ENCODE peak calls at places on chromosomes 16 and 17, in ten cellular contexts. One of them, this sample, is unnamed. For H3K9me3, the result is how much of the 10 kb centered on the place peaks cover.

GRCh38 chr16:13630292-13630850 is 289.6 kb upstream of the ERCC4 start:
- DNase-seq in stomach: no peak
- DNase-seq in IMR-90: no peak
- DNase-seq in breast epithelium: no peak
- DNase-seq in body of pancreas: no peak
- DNase-seq in hepatocyte: no peak
- DNase-seq in CD4-positive, alpha-beta T cell: no peak
- DNase-seq in SK-N-SH: no peak
- DNase-seq in left lung: no peak
- DNase-seq in CD8-positive, alpha-beta T cell: no peak
- DNase-seq in this sample: no peak

GRCh38 chr16:49183911-49184310 is 97.7 kb downstream of the CBLN1 start:
- DNase-seq in stomach: no peak
- DNase-seq in IMR-90: no peak
- DNase-seq in breast epithelium: no peak
- DNase-seq in body of pancreas: no peak
- DNase-seq in hepatocyte: peak
- DNase-seq in CD4-positive, alpha-beta T cell: no peak
- DNase-seq in SK-N-SH: peak
- DNase-seq in left lung: no peak
- DNase-seq in CD8-positive, alpha-beta T cell: no peak
- DNase-seq in this sample: no peak

GRCh38 chr16:87765473-87765775 is 362 bp downstream of the KLHDC4 start:
- DNase-seq in stomach: no peak
- DNase-seq in IMR-90: peak
- DNase-seq in breast epithelium: no peak
- DNase-seq in body of pancreas: no peak
- DNase-seq in hepatocyte: no peak
- DNase-seq in CD4-positive, alpha-beta T cell: peak
- DNase-seq in SK-N-SH: peak
- DNase-seq in left lung: no peak
- DNase-seq in CD8-positive, alpha-beta T cell: peak
- DNase-seq in this sample: peak

GRCh38 chr17:78883090-78883532 is 19.9 kb downstream of the CEP295NL start:
- DNase-seq in stomach: peak
- DNase-seq in IMR-90: peak
- DNase-seq in breast epithelium: peak
- DNase-seq in body of pancreas: peak
- DNase-seq in hepatocyte: peak
- DNase-seq in CD4-positive, alpha-beta T cell: no peak
- DNase-seq in SK-N-SH: peak
- DNase-seq in left lung: peak
- DNase-seq in CD8-positive, alpha-beta T cell: no peak
- DNase-seq in this sample: peak

GRCh38 chr16:30904114-30904780 is 7.8 kb downstream of the CTF1 start:
- DNase-seq in stomach: no peak
- DNase-seq in IMR-90: no peak
- DNase-seq in breast epithelium: no peak
- DNase-seq in body of pancreas: no peak
- DNase-seq in hepatocyte: peak
- DNase-seq in CD4-positive, alpha-beta T cell: no peak
- DNase-seq in SK-N-SH: no peak
- DNase-seq in left lung: peak
- DNase-seq in CD8-positive, alpha-beta T cell: no peak
- DNase-seq in this sample: no peak

GRCh38 chr17:17540278-17540906 is 44.2 kb upstream of the RASD1 start:
- DNase-seq in stomach: no peak
- DNase-seq in IMR-90: no peak
- DNase-seq in breast epithelium: no peak
- DNase-seq in body of pancreas: no peak
- DNase-seq in hepatocyte: no peak
- DNase-seq in CD4-positive, alpha-beta T cell: no peak
- DNase-seq in SK-N-SH: peak
- DNase-seq in left lung: peak
- DNase-seq in CD8-positive, alpha-beta T cell: no peak
- DNase-seq in this sample: no peak

GRCh38 chr16:82456683-82457082 is 170.1 kb upstream of the CDH13 start:
- DNase-seq in stomach: peak
- DNase-seq in IMR-90: peak
- DNase-seq in breast epithelium: peak
- DNase-seq in body of pancreas: peak
- DNase-seq in hepatocyte: peak
- DNase-seq in CD4-positive, alpha-beta T cell: no peak
- DNase-seq in SK-N-SH: peak
- DNase-seq in left lung: no peak
- DNase-seq in CD8-positive, alpha-beta T cell: peak
- DNase-seq in this sample: peak

GRCh38 chr16:9135797-9136196 is 44.4 kb downstream of the HAPSTR1 start:
- DNase-seq in stomach: no peak
- DNase-seq in IMR-90: no peak
- DNase-seq in breast epithelium: no peak
- DNase-seq in body of pancreas: no peak
- DNase-seq in hepatocyte: no peak
- DNase-seq in CD4-positive, alpha-beta T cell: no peak
- DNase-seq in SK-N-SH: no peak
- DNase-seq in left lung: no peak
- DNase-seq in CD8-positive, alpha-beta T cell: no peak
- DNase-seq in this sample: peak

GRCh38 chr17:63133489-63133888 is 167.5 kb downstream of the TANC2 start:
- DNase-seq in stomach: no peak
- DNase-seq in IMR-90: no peak
- DNase-seq in breast epithelium: no peak
- DNase-seq in body of pancreas: no peak
- DNase-seq in hepatocyte: no peak
- DNase-seq in CD4-positive, alpha-beta T cell: no peak
- DNase-seq in SK-N-SH: no peak
- DNase-seq in left lung: no peak
- DNase-seq in CD8-positive, alpha-beta T cell: no peak
- DNase-seq in this sample: no peak

GRCh38 chr17:54172654-54173316 is 350.1 kb downstream of the KIF2B start:
- DNase-seq in stomach: no peak
- DNase-seq in IMR-90: no peak
- DNase-seq in breast epithelium: no peak
- DNase-seq in body of pancreas: peak
- DNase-seq in hepatocyte: peak
- DNase-seq in CD4-positive, alpha-beta T cell: no peak
- DNase-seq in SK-N-SH: no peak
- DNase-seq in left lung: no peak
- DNase-seq in CD8-positive, alpha-beta T cell: no peak
- DNase-seq in this sample: no peak

GRCh38 chr17:73841431-73842060 is 197.3 kb upstream of the SDK2 start:
- DNase-seq in stomach: no peak
- DNase-seq in IMR-90: no peak
- DNase-seq in breast epithelium: no peak
- DNase-seq in body of pancreas: no peak
- DNase-seq in hepatocyte: peak
- DNase-seq in CD4-positive, alpha-beta T cell: peak
- DNase-seq in SK-N-SH: peak
- DNase-seq in left lung: no peak
- DNase-seq in CD8-positive, alpha-beta T cell: no peak
- DNase-seq in this sample: no peak

GRCh38 chr17:882827-883585 is 96.6 kb downstream of the NXN start:
- DNase-seq in stomach: peak
- DNase-seq in IMR-90: peak
- DNase-seq in breast epithelium: no peak
- DNase-seq in body of pancreas: peak
- DNase-seq in hepatocyte: peak
- DNase-seq in CD4-positive, alpha-beta T cell: no peak
- DNase-seq in SK-N-SH: no peak
- DNase-seq in left lung: no peak
- DNase-seq in CD8-positive, alpha-beta T cell: no peak
- DNase-seq in this sample: no peak

DNA sequence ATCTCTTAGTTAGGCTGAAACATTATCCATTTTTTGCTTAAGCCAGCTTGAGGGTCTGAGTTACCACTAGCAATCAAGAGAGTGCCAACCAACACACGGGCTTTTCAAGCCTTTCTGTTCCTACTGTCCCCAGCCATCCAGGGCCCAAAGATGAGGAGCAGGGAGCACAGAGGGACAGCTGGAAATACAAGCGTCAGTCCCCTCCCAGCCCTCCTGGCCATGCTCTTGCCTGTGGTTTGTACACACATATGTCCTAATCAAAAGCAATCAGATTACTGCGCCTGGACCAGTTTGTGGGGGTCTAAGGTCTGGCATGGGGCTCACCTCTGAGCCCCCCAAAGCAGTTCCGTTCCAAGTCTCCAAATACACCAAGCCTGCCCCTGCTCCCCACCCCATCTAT is 3.5 kb downstream of the CORO7 start:
- DNase-seq in stomach: no peak
- DNase-seq in IMR-90: no peak
- DNase-seq in breast epithelium: no peak
- DNase-seq in body of pancreas: no peak
- DNase-seq in hepatocyte: no peak
- DNase-seq in CD4-positive, alpha-beta T cell: no peak
- DNase-seq in SK-N-SH: no peak
- DNase-seq in left lung: no peak
- DNase-seq in CD8-positive, alpha-beta T cell: no peak
- DNase-seq in this sample: no peak
- TF ChIP-seq CTCF in stomach: no peak
- TF ChIP-seq CTCF in IMR-90: no peak
- TF ChIP-seq CTCF in breast epithelium: no peak
- TF ChIP-seq CTCF in body of pancreas: no peak
- TF ChIP-seq CTCF in hepatocyte: no peak
- TF ChIP-seq CTCF in CD4-positive, alpha-beta T cell: no peak
- TF ChIP-seq CTCF in SK-N-SH: no peak
- TF ChIP-seq CTCF in left lung: no peak
- TF ChIP-seq CTCF in CD8-positive, alpha-beta T cell: no peak
- TF ChIP-seq CTCF in this sample: no peak

DNA sequence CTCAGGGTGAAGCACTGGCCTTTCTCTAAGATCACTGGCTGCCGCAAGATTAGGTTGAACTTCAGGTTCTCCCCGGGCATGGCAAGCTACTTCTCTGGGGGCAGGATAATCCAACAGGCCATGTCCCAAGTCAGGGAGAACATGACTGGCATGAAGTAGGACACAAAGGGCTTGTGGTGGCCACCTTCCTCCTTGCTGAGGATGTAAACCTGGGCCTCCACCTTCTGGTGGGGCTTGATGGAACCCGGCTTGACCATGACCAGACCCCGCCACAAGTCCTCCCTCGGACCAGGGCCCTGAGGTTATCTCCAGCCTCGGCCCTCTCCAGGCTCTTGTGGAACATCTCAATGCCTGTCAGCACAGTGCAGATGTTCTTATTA is 211.1 kb upstream of the WSB1 start:
- DNase-seq in stomach: no peak
- DNase-seq in IMR-90: no peak
- DNase-seq in breast epithelium: no peak
- DNase-seq in body of pancreas: no peak
- DNase-seq in hepatocyte: no peak
- DNase-seq in CD4-positive, alpha-beta T cell: no peak
- DNase-seq in SK-N-SH: no peak
- DNase-seq in left lung: no peak
- DNase-seq in CD8-positive, alpha-beta T cell: no peak
- DNase-seq in this sample: no peak
- H3K9me3 ChIP-seq in stomach: under half
- H3K9me3 ChIP-seq in IMR-90: under half
- H3K9me3 ChIP-seq in breast epithelium: under half
- H3K9me3 ChIP-seq in body of pancreas: under half
- H3K9me3 ChIP-seq in hepatocyte: under half
- H3K9me3 ChIP-seq in CD4-positive, alpha-beta T cell: under half
- H3K9me3 ChIP-seq in SK-N-SH: under half
- H3K9me3 ChIP-seq in left lung: under half
- H3K9me3 ChIP-seq in CD8-positive, alpha-beta T cell: under half
- H3K9me3 ChIP-seq in this sample: under half

GRCh38 chr16:51374346-51374745 is 223.3 kb upstream of the SALL1 start:
- DNase-seq in stomach: no peak
- DNase-seq in IMR-90: peak
- DNase-seq in breast epithelium: no peak
- DNase-seq in body of pancreas: no peak
- DNase-seq in hepatocyte: no peak
- DNase-seq in CD4-positive, alpha-beta T cell: no peak
- DNase-seq in SK-N-SH: no peak
- DNase-seq in left lung: no peak
- DNase-seq in CD8-positive, alpha-beta T cell: no peak
- DNase-seq in this sample: no peak
- TF ChIP-seq CTCF in stomach: no peak
- TF ChIP-seq CTCF in IMR-90: no peak
- TF ChIP-seq CTCF in breast epithelium: no peak
- TF ChIP-seq CTCF in body of pancreas: no peak
- TF ChIP-seq CTCF in hepatocyte: no peak
- TF ChIP-seq CTCF in CD4-positive, alpha-beta T cell: no peak
- TF ChIP-seq CTCF in SK-N-SH: no peak
- TF ChIP-seq CTCF in left lung: no peak
- TF ChIP-seq CTCF in CD8-positive, alpha-beta T cell: no peak
- TF ChIP-seq CTCF in this sample: no peak

GRCh38 chr16:35562919-35563318 is 2103.5 kb downstream of the TP53TG3F start:
- DNase-seq in stomach: no peak
- DNase-seq in IMR-90: no peak
- DNase-seq in breast epithelium: no peak
- DNase-seq in body of pancreas: no peak
- DNase-seq in hepatocyte: no peak
- DNase-seq in CD4-positive, alpha-beta T cell: no peak
- DNase-seq in SK-N-SH: no peak
- DNase-seq in left lung: no peak
- DNase-seq in CD8-positive, alpha-beta T cell: no peak
- DNase-seq in this sample: no peak

GRCh38 chr16:35565626-35566025 is 2106.2 kb downstream of the TP53TG3F start:
- DNase-seq in stomach: no peak
- DNase-seq in IMR-90: no peak
- DNase-seq in breast epithelium: no peak
- DNase-seq in body of pancreas: no peak
- DNase-seq in hepatocyte: no peak
- DNase-seq in CD4-positive, alpha-beta T cell: no peak
- DNase-seq in SK-N-SH: no peak
- DNase-seq in left lung: no peak
- DNase-seq in CD8-positive, alpha-beta T cell: no peak
- DNase-seq in this sample: no peak

GRCh38 chr16:35562471-35562870 is 2103.1 kb downstream of the TP53TG3F start:
- DNase-seq in stomach: no peak
- DNase-seq in IMR-90: no peak
- DNase-seq in breast epithelium: no peak
- DNase-seq in body of pancreas: no peak
- DNase-seq in hepatocyte: no peak
- DNase-seq in CD4-positive, alpha-beta T cell: no peak
- DNase-seq in SK-N-SH: no peak
- DNase-seq in left lung: no peak
- DNase-seq in CD8-positive, alpha-beta T cell: no peak
- DNase-seq in this sample: no peak

GRCh38 chr16:35564148-35564547 is 2104.7 kb downstream of the TP53TG3F start:
- DNase-seq in stomach: no peak
- DNase-seq in IMR-90: no peak
- DNase-seq in breast epithelium: no peak
- DNase-seq in body of pancreas: no peak
- DNase-seq in hepatocyte: no peak
- DNase-seq in CD4-positive, alpha-beta T cell: no peak
- DNase-seq in SK-N-SH: no peak
- DNase-seq in left lung: no peak
- DNase-seq in CD8-positive, alpha-beta T cell: no peak
- DNase-seq in this sample: no peak

DNA sequence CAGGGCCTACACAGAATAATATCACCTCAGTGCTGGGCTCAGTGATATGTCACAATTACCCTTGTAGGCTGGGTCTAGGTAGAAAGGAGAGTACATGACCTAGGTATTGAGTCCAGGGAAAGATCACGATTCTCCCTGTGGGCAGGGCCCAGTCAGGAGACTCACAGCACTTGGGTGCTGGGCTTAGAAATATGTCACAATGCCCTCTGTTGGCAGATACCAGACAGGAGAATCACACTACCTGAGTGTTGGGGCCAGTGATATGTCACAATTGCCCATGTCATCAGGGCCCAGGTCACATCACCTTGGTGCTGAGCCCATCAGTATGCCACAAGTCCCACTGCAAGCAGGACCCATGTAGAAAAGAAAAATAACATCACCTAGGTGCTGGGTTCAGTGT is 2105.5 kb downstream of the TP53TG3F start:
- DNase-seq in stomach: no peak
- DNase-seq in IMR-90: no peak
- DNase-seq in breast epithelium: no peak
- DNase-seq in body of pancreas: no peak
- DNase-seq in hepatocyte: no peak
- DNase-seq in CD4-positive, alpha-beta T cell: no peak
- DNase-seq in SK-N-SH: no peak
- DNase-seq in left lung: no peak
- DNase-seq in CD8-positive, alpha-beta T cell: no peak
- DNase-seq in this sample: no peak
- H3K9me3 ChIP-seq in stomach: under half
- H3K9me3 ChIP-seq in IMR-90: under half
- H3K9me3 ChIP-seq in breast epithelium: under half
- H3K9me3 ChIP-seq in body of pancreas: under half
- H3K9me3 ChIP-seq in hepatocyte: under half
- H3K9me3 ChIP-seq in CD4-positive, alpha-beta T cell: under half
- H3K9me3 ChIP-seq in SK-N-SH: under half
- H3K9me3 ChIP-seq in left lung: under half
- H3K9me3 ChIP-seq in CD8-positive, alpha-beta T cell: under half
- H3K9me3 ChIP-seq in this sample: under half